ENCODE peak calls at places on chromosomes 2 and 18, in six cellular contexts. One of them, this sample, is unnamed.
A peak's percentile ranks its signal among the peaks of the same experiment; 100 is the strongest.

GRCh38 chr2:42858140-42859005 is 66.0 kb upstream of the HAAO start:
- DNase-seq in activated CD4-positive, CD25-positive, alpha-beta regulatory T cell: no peak
- DNase-seq in putamen: no peak
- DNase-seq in stimulated activated CD4-positive, alpha-beta T cell treated with anti-CD3 and anti-CD28 coated beads, Interleukin-1b, Interleukin-23, amount 100 ng/mL, for 1 hour: no peak
- DNase-seq in mesendoderm: no peak
- DNase-seq in erythroblast: no peak
- DNase-seq in this sample: no peak

GRCh38 chr2:11417946-11418585 is 47.9 kb downstream of the E2F6 start:
- DNase-seq in activated CD4-positive, CD25-positive, alpha-beta regulatory T cell: no peak
- DNase-seq in putamen: no peak
- DNase-seq in stimulated activated CD4-positive, alpha-beta T cell treated with anti-CD3 and anti-CD28 coated beads, Interleukin-1b, Interleukin-23, amount 100 ng/mL, for 1 hour: no peak
- DNase-seq in mesendoderm: peak; percentile 49
- DNase-seq in erythroblast: peak; percentile 53
- DNase-seq in this sample: no peak

GRCh38 chr18:44887227-44887631 is 206.5 kb downstream of the SETBP1 start:
- DNase-seq in activated CD4-positive, CD25-positive, alpha-beta regulatory T cell: peak; percentile 1
- DNase-seq in putamen: no peak
- DNase-seq in stimulated activated CD4-positive, alpha-beta T cell treated with anti-CD3 and anti-CD28 coated beads, Interleukin-1b, Interleukin-23, amount 100 ng/mL, for 1 hour: no peak
- DNase-seq in mesendoderm: peak; percentile 97
- DNase-seq in erythroblast: no peak
- DNase-seq in this sample: peak; percentile 80

GRCh38 chr2:44939074-44940052 is 2.1 kb upstream of the SIX3 start:
- DNase-seq in activated CD4-positive, CD25-positive, alpha-beta regulatory T cell: no peak
- DNase-seq in putamen: no peak
- DNase-seq in stimulated activated CD4-positive, alpha-beta T cell treated with anti-CD3 and anti-CD28 coated beads, Interleukin-1b, Interleukin-23, amount 100 ng/mL, for 1 hour: no peak
- DNase-seq in mesendoderm: peak; percentile 45
- DNase-seq in erythroblast: no peak
- DNase-seq in this sample: no peak

GRCh38 chr18:54742654-54743053 is 85.6 kb upstream of the RAB27B start:
- DNase-seq in activated CD4-positive, CD25-positive, alpha-beta regulatory T cell: no peak
- DNase-seq in putamen: peak; percentile 2
- DNase-seq in stimulated activated CD4-positive, alpha-beta T cell treated with anti-CD3 and anti-CD28 coated beads, Interleukin-1b, Interleukin-23, amount 100 ng/mL, for 1 hour: no peak
- DNase-seq in mesendoderm: no peak
- DNase-seq in erythroblast: no peak
- DNase-seq in this sample: no peak

GRCh38 chr2:236195726-236196125 is 27.5 kb upstream of the GBX2 start:
- DNase-seq in activated CD4-positive, CD25-positive, alpha-beta regulatory T cell: no peak
- DNase-seq in putamen: no peak
- DNase-seq in stimulated activated CD4-positive, alpha-beta T cell treated with anti-CD3 and anti-CD28 coated beads, Interleukin-1b, Interleukin-23, amount 100 ng/mL, for 1 hour: no peak
- DNase-seq in mesendoderm: no peak
- DNase-seq in erythroblast: no peak
- DNase-seq in this sample: no peak

GRCh38 chr2:44680983-44681481 is 260.5 kb upstream of the SIX3 start:
- DNase-seq in activated CD4-positive, CD25-positive, alpha-beta regulatory T cell: no peak
- DNase-seq in putamen: no peak
- DNase-seq in stimulated activated CD4-positive, alpha-beta T cell treated with anti-CD3 and anti-CD28 coated beads, Interleukin-1b, Interleukin-23, amount 100 ng/mL, for 1 hour: no peak
- DNase-seq in mesendoderm: no peak
- DNase-seq in erythroblast: no peak
- DNase-seq in this sample: no peak

GRCh38 chr2:218857371-218858137 is 2.1 kb upstream of the WNT6 start:
- DNase-seq in activated CD4-positive, CD25-positive, alpha-beta regulatory T cell: no peak
- DNase-seq in putamen: no peak
- DNase-seq in stimulated activated CD4-positive, alpha-beta T cell treated with anti-CD3 and anti-CD28 coated beads, Interleukin-1b, Interleukin-23, amount 100 ng/mL, for 1 hour: no peak
- DNase-seq in mesendoderm: no peak
- DNase-seq in erythroblast: no peak
- DNase-seq in this sample: no peak

GRCh38 chr2:20624884-20625485 is 25.9 kb downstream of the HS1BP3 start:
- DNase-seq in activated CD4-positive, CD25-positive, alpha-beta regulatory T cell: no peak
- DNase-seq in putamen: no peak
- DNase-seq in stimulated activated CD4-positive, alpha-beta T cell treated with anti-CD3 and anti-CD28 coated beads, Interleukin-1b, Interleukin-23, amount 100 ng/mL, for 1 hour: no peak
- DNase-seq in mesendoderm: no peak
- DNase-seq in erythroblast: no peak
- DNase-seq in this sample: no peak

GRCh38 chr18:75563150-75563549 is 135.6 kb upstream of the SMIM21 start:
- DNase-seq in activated CD4-positive, CD25-positive, alpha-beta regulatory T cell: no peak
- DNase-seq in putamen: no peak
- DNase-seq in stimulated activated CD4-positive, alpha-beta T cell treated with anti-CD3 and anti-CD28 coated beads, Interleukin-1b, Interleukin-23, amount 100 ng/mL, for 1 hour: no peak
- DNase-seq in mesendoderm: no peak
- DNase-seq in erythroblast: no peak
- DNase-seq in this sample: no peak

GRCh38 chr2:70686577-70687460 is 81.2 kb downstream of the ADD2 start:
- DNase-seq in activated CD4-positive, CD25-positive, alpha-beta regulatory T cell: no peak
- DNase-seq in putamen: no peak
- DNase-seq in stimulated activated CD4-positive, alpha-beta T cell treated with anti-CD3 and anti-CD28 coated beads, Interleukin-1b, Interleukin-23, amount 100 ng/mL, for 1 hour: no peak
- DNase-seq in mesendoderm: peak; percentile 93
- DNase-seq in erythroblast: peak; percentile 95
- DNase-seq in this sample: peak; percentile 17

GRCh38 chr18:36382151-36382550 is 84.6 kb downstream of the FHOD3 start:
- DNase-seq in activated CD4-positive, CD25-positive, alpha-beta regulatory T cell: no peak
- DNase-seq in putamen: no peak
- DNase-seq in stimulated activated CD4-positive, alpha-beta T cell treated with anti-CD3 and anti-CD28 coated beads, Interleukin-1b, Interleukin-23, amount 100 ng/mL, for 1 hour: no peak
- DNase-seq in mesendoderm: no peak
- DNase-seq in erythroblast: no peak
- DNase-seq in this sample: no peak

GRCh38 chr2:239523944-239524310 is 123.1 kb upstream of the HDAC4 start:
- DNase-seq in activated CD4-positive, CD25-positive, alpha-beta regulatory T cell: no peak
- DNase-seq in putamen: no peak
- DNase-seq in stimulated activated CD4-positive, alpha-beta T cell treated with anti-CD3 and anti-CD28 coated beads, Interleukin-1b, Interleukin-23, amount 100 ng/mL, for 1 hour: no peak
- DNase-seq in mesendoderm: no peak
- DNase-seq in erythroblast: no peak
- DNase-seq in this sample: no peak

GRCh38 chr2:64036343-64036742 is 17.1 kb upstream of the VPS54 start:
- DNase-seq in activated CD4-positive, CD25-positive, alpha-beta regulatory T cell: no peak
- DNase-seq in putamen: no peak
- DNase-seq in stimulated activated CD4-positive, alpha-beta T cell treated with anti-CD3 and anti-CD28 coated beads, Interleukin-1b, Interleukin-23, amount 100 ng/mL, for 1 hour: no peak
- DNase-seq in mesendoderm: no peak
- DNase-seq in erythroblast: no peak
- DNase-seq in this sample: no peak

GRCh38 chr2:240731327-240731626 is 39.6 kb downstream of the AQP12A start:
- DNase-seq in activated CD4-positive, CD25-positive, alpha-beta regulatory T cell: no peak
- DNase-seq in putamen: no peak
- DNase-seq in stimulated activated CD4-positive, alpha-beta T cell treated with anti-CD3 and anti-CD28 coated beads, Interleukin-1b, Interleukin-23, amount 100 ng/mL, for 1 hour: no peak
- DNase-seq in mesendoderm: no peak
- DNase-seq in erythroblast: no peak
- DNase-seq in this sample: no peak

GRCh38 chr18:13447621-13448020 is 229.1 kb downstream of the LDLRAD4 start:
- DNase-seq in activated CD4-positive, CD25-positive, alpha-beta regulatory T cell: no peak
- DNase-seq in putamen: no peak
- DNase-seq in stimulated activated CD4-positive, alpha-beta T cell treated with anti-CD3 and anti-CD28 coated beads, Interleukin-1b, Interleukin-23, amount 100 ng/mL, for 1 hour: no peak
- DNase-seq in mesendoderm: peak; percentile 84
- DNase-seq in erythroblast: no peak
- DNase-seq in this sample: no peak

GRCh38 chr2:6354546-6354945 is 511.2 kb downstream of the CMPK2 start:
- DNase-seq in activated CD4-positive, CD25-positive, alpha-beta regulatory T cell: no peak
- DNase-seq in putamen: no peak
- DNase-seq in stimulated activated CD4-positive, alpha-beta T cell treated with anti-CD3 and anti-CD28 coated beads, Interleukin-1b, Interleukin-23, amount 100 ng/mL, for 1 hour: no peak
- DNase-seq in mesendoderm: no peak
- DNase-seq in erythroblast: no peak
- DNase-seq in this sample: no peak

GRCh38 chr2:46229134-46230063 is 67.8 kb upstream of the EPAS1 start:
- DNase-seq in activated CD4-positive, CD25-positive, alpha-beta regulatory T cell: no peak
- DNase-seq in putamen: no peak
- DNase-seq in stimulated activated CD4-positive, alpha-beta T cell treated with anti-CD3 and anti-CD28 coated beads, Interleukin-1b, Interleukin-23, amount 100 ng/mL, for 1 hour: no peak
- DNase-seq in mesendoderm: peak; percentile 90
- DNase-seq in erythroblast: no peak
- DNase-seq in this sample: no peak

GRCh38 chr18:8212893-8213805 is 396.1 kb upstream of the RAB12 start:
- DNase-seq in activated CD4-positive, CD25-positive, alpha-beta regulatory T cell: no peak
- DNase-seq in putamen: no peak
- DNase-seq in stimulated activated CD4-positive, alpha-beta T cell treated with anti-CD3 and anti-CD28 coated beads, Interleukin-1b, Interleukin-23, amount 100 ng/mL, for 1 hour: no peak
- DNase-seq in mesendoderm: no peak
- DNase-seq in erythroblast: no peak
- DNase-seq in this sample: no peak

GRCh38 chr2:73202156-73203054 is at the start of gene NOTO:
- DNase-seq in activated CD4-positive, CD25-positive, alpha-beta regulatory T cell: no peak
- DNase-seq in putamen: no peak
- DNase-seq in stimulated activated CD4-positive, alpha-beta T cell treated with anti-CD3 and anti-CD28 coated beads, Interleukin-1b, Interleukin-23, amount 100 ng/mL, for 1 hour: no peak
- DNase-seq in mesendoderm: peak; percentile 52
- DNase-seq in erythroblast: no peak
- DNase-seq in this sample: no peak

GRCh38 chr18:74163019-74163656 is 14.8 kb downstream of the TIMM21 start:
- DNase-seq in activated CD4-positive, CD25-positive, alpha-beta regulatory T cell: no peak
- DNase-seq in putamen: no peak
- DNase-seq in stimulated activated CD4-positive, alpha-beta T cell treated with anti-CD3 and anti-CD28 coated beads, Interleukin-1b, Interleukin-23, amount 100 ng/mL, for 1 hour: no peak
- DNase-seq in mesendoderm: no peak
- DNase-seq in erythroblast: no peak
- DNase-seq in this sample: no peak

GRCh38 chr2:98898423-98898841 is 37.6 kb downstream of the CRACDL start:
- DNase-seq in activated CD4-positive, CD25-positive, alpha-beta regulatory T cell: no peak
- DNase-seq in putamen: no peak
- DNase-seq in stimulated activated CD4-positive, alpha-beta T cell treated with anti-CD3 and anti-CD28 coated beads, Interleukin-1b, Interleukin-23, amount 100 ng/mL, for 1 hour: no peak
- DNase-seq in mesendoderm: no peak
- DNase-seq in erythroblast: no peak
- DNase-seq in this sample: no peak

GRCh38 chr18:9404565-9405060 is 70.0 kb downstream of the TWSG1 start:
- DNase-seq in activated CD4-positive, CD25-positive, alpha-beta regulatory T cell: no peak
- DNase-seq in putamen: no peak
- DNase-seq in stimulated activated CD4-positive, alpha-beta T cell treated with anti-CD3 and anti-CD28 coated beads, Interleukin-1b, Interleukin-23, amount 100 ng/mL, for 1 hour: no peak
- DNase-seq in mesendoderm: no peak
- DNase-seq in erythroblast: peak; percentile 50
- DNase-seq in this sample: peak; percentile 28

GRCh38 chr2:157696036-157696435 is 67.4 kb upstream of the ACVR1C start:
- DNase-seq in activated CD4-positive, CD25-positive, alpha-beta regulatory T cell: no peak
- DNase-seq in putamen: no peak
- DNase-seq in stimulated activated CD4-positive, alpha-beta T cell treated with anti-CD3 and anti-CD28 coated beads, Interleukin-1b, Interleukin-23, amount 100 ng/mL, for 1 hour: no peak
- DNase-seq in mesendoderm: no peak
- DNase-seq in erythroblast: no peak
- DNase-seq in this sample: no peak

GRCh38 chr2:71882949-71883472 is 264.7 kb downstream of the CYP26B1 start:
- DNase-seq in activated CD4-positive, CD25-positive, alpha-beta regulatory T cell: no peak
- DNase-seq in putamen: peak; percentile 68
- DNase-seq in stimulated activated CD4-positive, alpha-beta T cell treated with anti-CD3 and anti-CD28 coated beads, Interleukin-1b, Interleukin-23, amount 100 ng/mL, for 1 hour: no peak
- DNase-seq in mesendoderm: peak; percentile 14
- DNase-seq in erythroblast: peak; percentile 95
- DNase-seq in this sample: no peak

GRCh38 chr18:48663931-48664847 is 125.4 kb downstream of the CTIF start:
- DNase-seq in activated CD4-positive, CD25-positive, alpha-beta regulatory T cell: peak; percentile 33
- DNase-seq in putamen: peak; percentile 63
- DNase-seq in stimulated activated CD4-positive, alpha-beta T cell treated with anti-CD3 and anti-CD28 coated beads, Interleukin-1b, Interleukin-23, amount 100 ng/mL, for 1 hour: no peak
- DNase-seq in mesendoderm: peak; percentile 65
- DNase-seq in erythroblast: peak; percentile 71
- DNase-seq in this sample: peak; percentile 21

GRCh38 chr2:69619725-69620124 is 23.8 kb downstream of the AAK1 start:
- DNase-seq in activated CD4-positive, CD25-positive, alpha-beta regulatory T cell: no peak
- DNase-seq in putamen: no peak
- DNase-seq in stimulated activated CD4-positive, alpha-beta T cell treated with anti-CD3 and anti-CD28 coated beads, Interleukin-1b, Interleukin-23, amount 100 ng/mL, for 1 hour: no peak
- DNase-seq in mesendoderm: peak; percentile 61
- DNase-seq in erythroblast: no peak
- DNase-seq in this sample: no peak

GRCh38 chr2:105969552-105969951 is 224.5 kb downstream of the UXS1 start:
- DNase-seq in activated CD4-positive, CD25-positive, alpha-beta regulatory T cell: no peak
- DNase-seq in putamen: no peak
- DNase-seq in stimulated activated CD4-positive, alpha-beta T cell treated with anti-CD3 and anti-CD28 coated beads, Interleukin-1b, Interleukin-23, amount 100 ng/mL, for 1 hour: no peak
- DNase-seq in mesendoderm: peak; percentile 80
- DNase-seq in erythroblast: no peak
- DNase-seq in this sample: no peak

GRCh38 chr2:232026941-232027340 is 65.4 kb downstream of the DIS3L2 start:
- DNase-seq in activated CD4-positive, CD25-positive, alpha-beta regulatory T cell: no peak
- DNase-seq in putamen: no peak
- DNase-seq in stimulated activated CD4-positive, alpha-beta T cell treated with anti-CD3 and anti-CD28 coated beads, Interleukin-1b, Interleukin-23, amount 100 ng/mL, for 1 hour: no peak
- DNase-seq in mesendoderm: no peak
- DNase-seq in erythroblast: no peak
- DNase-seq in this sample: no peak

GRCh38 chr2:156399950-156400703 is 36.1 kb upstream of the GPD2 start:
- DNase-seq in activated CD4-positive, CD25-positive, alpha-beta regulatory T cell: no peak
- DNase-seq in putamen: peak; percentile 85
- DNase-seq in stimulated activated CD4-positive, alpha-beta T cell treated with anti-CD3 and anti-CD28 coated beads, Interleukin-1b, Interleukin-23, amount 100 ng/mL, for 1 hour: no peak
- DNase-seq in mesendoderm: peak; percentile 69
- DNase-seq in erythroblast: no peak
- DNase-seq in this sample: peak; percentile 51

GRCh38 chr2:207584952-207585351 is 40.2 kb downstream of the METTL21A start:
- DNase-seq in activated CD4-positive, CD25-positive, alpha-beta regulatory T cell: no peak
- DNase-seq in putamen: no peak
- DNase-seq in stimulated activated CD4-positive, alpha-beta T cell treated with anti-CD3 and anti-CD28 coated beads, Interleukin-1b, Interleukin-23, amount 100 ng/mL, for 1 hour: no peak
- DNase-seq in mesendoderm: no peak
- DNase-seq in erythroblast: no peak
- DNase-seq in this sample: no peak

GRCh38 chr2:86028763-86029381 is 76.8 kb downstream of the POLR1A start:
- DNase-seq in activated CD4-positive, CD25-positive, alpha-beta regulatory T cell: no peak
- DNase-seq in putamen: no peak
- DNase-seq in stimulated activated CD4-positive, alpha-beta T cell treated with anti-CD3 and anti-CD28 coated beads, Interleukin-1b, Interleukin-23, amount 100 ng/mL, for 1 hour: no peak
- DNase-seq in mesendoderm: no peak
- DNase-seq in erythroblast: no peak
- DNase-seq in this sample: no peak

GRCh38 chr2:162153608-162154224 is 1.7 kb upstream of the GCG start:
- DNase-seq in activated CD4-positive, CD25-positive, alpha-beta regulatory T cell: peak; percentile 10
- DNase-seq in putamen: peak; percentile 56
- DNase-seq in stimulated activated CD4-positive, alpha-beta T cell treated with anti-CD3 and anti-CD28 coated beads, Interleukin-1b, Interleukin-23, amount 100 ng/mL, for 1 hour: peak; percentile 3
- DNase-seq in mesendoderm: peak; percentile 69
- DNase-seq in erythroblast: peak; percentile 61
- DNase-seq in this sample: peak; percentile 26

GRCh38 chr2:38750793-38751042 is 443 bp downstream of the SRSF7 start:
- DNase-seq in activated CD4-positive, CD25-positive, alpha-beta regulatory T cell: peak; percentile 58
- DNase-seq in putamen: no peak
- DNase-seq in stimulated activated CD4-positive, alpha-beta T cell treated with anti-CD3 and anti-CD28 coated beads, Interleukin-1b, Interleukin-23, amount 100 ng/mL, for 1 hour: peak; percentile 24
- DNase-seq in mesendoderm: no peak
- DNase-seq in erythroblast: peak; percentile 92
- DNase-seq in this sample: no peak

GRCh38 chr2:96524482-96525210 is 11.9 kb upstream of the ARID5A start:
- DNase-seq in activated CD4-positive, CD25-positive, alpha-beta regulatory T cell: no peak
- DNase-seq in putamen: no peak
- DNase-seq in stimulated activated CD4-positive, alpha-beta T cell treated with anti-CD3 and anti-CD28 coated beads, Interleukin-1b, Interleukin-23, amount 100 ng/mL, for 1 hour: no peak
- DNase-seq in mesendoderm: no peak
- DNase-seq in erythroblast: no peak
- DNase-seq in this sample: no peak

GRCh38 chr2:197804758-197805597 is 585 bp downstream of the PLCL1 start:
- DNase-seq in activated CD4-positive, CD25-positive, alpha-beta regulatory T cell: peak; percentile 26
- DNase-seq in putamen: peak; percentile 64
- DNase-seq in stimulated activated CD4-positive, alpha-beta T cell treated with anti-CD3 and anti-CD28 coated beads, Interleukin-1b, Interleukin-23, amount 100 ng/mL, for 1 hour: no peak
- DNase-seq in mesendoderm: no peak
- DNase-seq in erythroblast: peak; percentile 64
- DNase-seq in this sample: no peak

GRCh38 chr2:236179653-236180500 is 11.7 kb upstream of the GBX2 start:
- DNase-seq in activated CD4-positive, CD25-positive, alpha-beta regulatory T cell: no peak
- DNase-seq in putamen: no peak
- DNase-seq in stimulated activated CD4-positive, alpha-beta T cell treated with anti-CD3 and anti-CD28 coated beads, Interleukin-1b, Interleukin-23, amount 100 ng/mL, for 1 hour: no peak
- DNase-seq in mesendoderm: peak; percentile 70
- DNase-seq in erythroblast: no peak
- DNase-seq in this sample: no peak